ENCODE peak calls at places on chromosomes 5 and 9, in five cellular contexts. A, Q, T, F and R are unnamed samples.

GRCh38 chr9:20476912-20477311 is 145.4 kb downstream of the MLLT3 start:
- DNase-seq in A (no peak), Q (no peak), T (no peak), F (no peak), R (no peak)

GRCh38 chr5:34959323-34959722 is 30.0 kb downstream of the DNAJC21 start:
- DNase-seq in A (no peak), Q (peak; percentile 86), T (no peak), F (no peak), R (peak; percentile 19)

GRCh38 chr5:145470382-145470979 is 364.7 kb downstream of the PRELID2 start:
- DNase-seq in A (no peak), Q (no peak), T (no peak), F (no peak), R (no peak)

GRCh38 chr5:171308453-171309275 is at the start of gene TLX3:
- DNase-seq in A (no peak), Q (peak; percentile 23), T (no peak), F (no peak), R (peak; percentile 75)

GRCh38 chr9:30774326-30774725 is 1610.1 kb upstream of the ACO1 start:
- DNase-seq in A (no peak), Q (no peak), T (no peak), F (no peak), R (no peak)

GRCh38 chr9:88536951-88537742 is 2.2 kb downstream of the NXNL2 start:
- DNase-seq in A (no peak), Q (no peak), T (no peak), F (no peak), R (no peak)

GRCh38 chr5:107428303-107428761 is 242.4 kb downstream of the EFNA5 start:
- DNase-seq in A (no peak), Q (no peak), T (no peak), F (no peak), R (no peak)

GRCh38 chr5:142087920-142088679 is 20.5 kb upstream of the NDFIP1 start:
- DNase-seq in A (no peak), Q (no peak), T (no peak), F (no peak), R (no peak)

GRCh38 chr5:32646570-32646969 is 61.2 kb downstream of the SUB1 start:
- DNase-seq in A (no peak), Q (no peak), T (no peak), F (no peak), R (no peak)

GRCh38 chr9:71662086-71662485 is 106.2 kb downstream of the CEMIP2 start:
- DNase-seq in A (no peak), Q (no peak), T (no peak), F (no peak), R (no peak)

GRCh38 chr5:180332051-180332517 is 21.1 kb downstream of the GFPT2 start:
- DNase-seq in A (no peak), Q (no peak), T (no peak), F (no peak), R (peak; percentile 56)

GRCh38 chr5:180623411-180623834 is 26.0 kb downstream of the FLT4 start:
- DNase-seq in A (no peak), Q (no peak), T (no peak), F (no peak), R (no peak)

GRCh38 chr9:134130503-134131375 is 5.1 kb upstream of the WDR5 start:
- DNase-seq in A (no peak), Q (peak; percentile 11), T (no peak), F (peak; percentile 89), R (peak; percentile 73)

GRCh38 chr5:171861383-171861782 is 75.8 kb downstream of the SMIM23 start:
- DNase-seq in A (no peak), Q (no peak), T (no peak), F (no peak), R (no peak)

GRCh38 chr5:40877371-40877988 is 31.8 kb upstream of the C7 start:
- DNase-seq in A (no peak), Q (no peak), T (no peak), F (no peak), R (no peak)

GRCh38 chr9:69583641-69584234 is 88.4 kb downstream of the APBA1 start:
- DNase-seq in A (no peak), Q (no peak), T (no peak), F (no peak), R (no peak)

GRCh38 chr5:151121652-151122051 is 35.9 kb downstream of the ANXA6 start:
- DNase-seq in A (no peak), Q (no peak), T (no peak), F (no peak), R (no peak)

GRCh38 chr5:180797256-180798192 is 5.1 kb downstream of the MGAT1 start:
- DNase-seq in A (no peak), Q (no peak), T (no peak), F (peak; percentile 26), R (no peak)

GRCh38 chr5:50889790-50890189 is 223.4 kb downstream of the PARP8 start:
- DNase-seq in A (no peak), Q (no peak), T (no peak), F (no peak), R (no peak)

GRCh38 chr9:35096035-35096849 is at the start of gene PIGO:
- DNase-seq in A (no peak), Q (peak; percentile 76), T (peak; percentile 96), F (peak; percentile 89), R (peak; percentile 87)

GRCh38 chr5:171365351-171365750 is 22.3 kb upstream of the NPM1 start:
- DNase-seq in A (no peak), Q (peak; percentile 9), T (peak; percentile 10), F (no peak), R (no peak)

GRCh38 chr5:73541981-73542380 is 23.5 kb downstream of the ANKRA2 start:
- DNase-seq in A (no peak), Q (peak; percentile 43), T (no peak), F (no peak), R (no peak)

GRCh38 chr5:175814676-175815075 is 56.7 kb upstream of the CPLX2 start:
- DNase-seq in A (no peak), Q (peak; percentile 73), T (no peak), F (no peak), R (peak; percentile 95)

GRCh38 chr5:127316013-127316412 is 25.4 kb downstream of the MEGF10 start:
- DNase-seq in A (no peak), Q (no peak), T (peak; percentile 50), F (no peak), R (no peak)

GRCh38 chr9:130871395-130872057 is 25.1 kb downstream of the QRFP start:
- DNase-seq in A (no peak), Q (no peak), T (no peak), F (no peak), R (no peak)
- H3K27ac ChIP-seq in A (no peak overlapping the region), Q (no peak overlapping the region), T (no peak overlapping the region), F (no peak overlapping the region), R (no peak overlapping the region)

GRCh38 chr9:38423939-38424843 is at the start of gene IGFBPL1:
- DNase-seq in A (no peak), Q (no peak), T (no peak), F (no peak), R (peak; percentile 65)
- H3K27ac ChIP-seq in A (peak within 1 kb of the TSS; percentile 51), Q (no peak within 1 kb of the TSS), T (no peak within 1 kb of the TSS), F (no peak within 1 kb of the TSS), R (no peak within 1 kb of the TSS)

DNA sequence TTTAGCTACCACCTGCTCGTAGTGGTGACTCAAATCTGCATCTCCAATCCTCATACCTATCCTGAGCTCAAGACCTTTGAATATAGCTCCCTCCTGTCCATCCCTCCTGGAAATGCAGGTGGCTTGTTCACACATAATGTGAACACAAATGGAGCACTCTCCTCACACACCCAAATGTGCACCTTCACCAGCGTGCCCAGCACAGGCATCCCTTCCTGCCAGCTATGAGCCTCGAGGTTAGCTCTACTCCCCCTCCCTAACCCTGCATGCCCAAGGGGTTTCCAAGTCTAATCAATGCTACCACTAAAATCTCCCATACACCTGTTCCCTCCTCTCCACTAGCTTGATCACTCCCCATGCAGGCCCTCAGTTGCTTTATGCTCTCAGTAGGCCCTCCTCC is 2.2 kb upstream of the TGFBI start:
- DNase-seq in A (no peak), Q (no peak), T (peak; percentile 25), F (no peak), R (no peak)
- H3K27ac ChIP-seq in A (no peak overlapping the region), Q (no peak overlapping the region), T (no peak overlapping the region), F (no peak overlapping the region), R (no peak overlapping the region)

GRCh38 chr5:14807471-14807870 is 64.1 kb downstream of the ANKH start:
- DNase-seq in A (no peak), Q (no peak), T (no peak), F (no peak), R (no peak)
- H3K27ac ChIP-seq in A (no peak overlapping the region), Q (no peak overlapping the region), T (no peak overlapping the region), F (no peak overlapping the region), R (no peak overlapping the region)

GRCh38 chr5:68271124-68271523 is 55.6 kb downstream of the PIK3R1 start:
- DNase-seq in A (no peak), Q (no peak), T (no peak), F (no peak), R (no peak)
- H3K27ac ChIP-seq in A (no peak overlapping the region), Q (no peak overlapping the region), T (no peak overlapping the region), F (no peak overlapping the region), R (no peak overlapping the region)

DNA sequence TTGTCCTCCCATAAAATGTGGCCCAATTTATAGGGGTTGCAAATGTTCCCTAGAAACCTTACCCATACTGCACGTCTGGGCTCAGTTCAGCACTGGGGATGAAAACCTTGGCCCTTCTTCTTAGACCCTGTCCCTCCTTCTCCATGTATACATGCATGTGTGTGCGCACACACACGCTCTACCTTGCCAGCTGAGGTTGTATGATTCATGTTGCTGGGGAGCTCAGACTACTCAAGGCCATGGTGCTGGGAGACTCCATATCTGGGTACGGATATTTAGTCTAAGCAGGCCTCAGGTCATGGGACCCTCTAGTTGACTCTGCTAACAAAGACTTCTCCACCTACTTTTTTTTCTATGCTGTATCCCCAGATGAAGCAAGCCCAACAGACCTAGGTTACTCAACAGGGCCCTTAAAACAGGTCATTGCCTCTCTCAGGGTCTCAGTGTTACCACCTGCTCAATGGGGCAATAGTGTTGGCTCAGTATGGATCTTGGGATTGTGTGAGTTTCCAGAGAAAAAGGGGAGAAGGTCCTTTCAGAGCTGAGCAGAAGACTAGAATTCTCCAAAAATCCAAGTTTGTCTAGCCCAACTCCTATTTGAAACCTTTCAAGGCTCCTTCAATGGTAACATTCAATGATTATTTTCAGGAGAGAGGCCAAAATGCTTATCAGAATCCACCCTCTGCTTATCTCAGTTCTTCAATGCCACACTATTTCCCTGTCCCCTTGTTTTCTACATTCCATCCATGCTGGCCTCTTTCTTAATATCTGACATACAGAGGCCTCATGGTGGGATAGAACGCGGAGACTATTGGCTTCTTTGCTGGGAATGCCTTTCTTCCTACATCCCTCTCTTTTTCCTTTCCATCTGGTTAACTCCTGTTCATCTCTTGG is 123.6 kb upstream of the PITX1 start:
- DNase-seq in A (no peak), Q (no peak), T (no peak), F (no peak), R (no peak)
- H3K27ac ChIP-seq in A (no peak overlapping the region), Q (no peak overlapping the region), T (no peak overlapping the region), F (no peak overlapping the region), R (peak overlapping the region; percentile 90)